ENCODE peak calls at places on chromosomes 16 and 17, in five cellular contexts. D, Z, C, U and H are unnamed samples. For H3K9me3, the result is how much of the 10 kb centered on the place peaks cover.

GRCh38 chr16:89828199-89828869 is at the start of gene SPIRE2:
- DNase-seq in D (peak), Z (peak), C (peak), U (peak), H (peak)

GRCh38 chr16:73071131-73071940 is 23.4 kb upstream of the ZFHX3 start:
- DNase-seq in D (no peak), Z (no peak), C (peak), U (peak), H (no peak)

GRCh38 chr17:11836508-11836907 is 160.8 kb downstream of the ZNF18 start:
- DNase-seq in D (no peak), Z (no peak), C (no peak), U (no peak), H (no peak)

GRCh38 chr16:27436065-27436464 is 34.1 kb downstream of the IL21R start:
- DNase-seq in D (peak), Z (no peak), C (peak), U (peak), H (no peak)

GRCh38 chr16:1048442-1049112 is 24.0 kb upstream of the SSTR5 start:
- DNase-seq in D (no peak), Z (no peak), C (no peak), U (no peak), H (no peak)

GRCh38 chr16:58419241-58420012 is 27.2 kb downstream of the GINS3 start:
- DNase-seq in D (no peak), Z (no peak), C (no peak), U (no peak), H (no peak)

GRCh38 chr17:77382356-77382911 is 241.7 kb downstream of the SEC14L1 start:
- DNase-seq in D (peak), Z (no peak), C (no peak), U (no peak), H (peak)

GRCh38 chr17:21376835-21377690 is 906 bp downstream of the KCNJ12 start:
- DNase-seq in D (no peak), Z (no peak), C (no peak), U (no peak), H (peak)

GRCh38 chr17:63911657-63912100 is 621 bp upstream of the CSHL1 start:
- DNase-seq in D (peak), Z (peak), C (no peak), U (peak), H (peak)

GRCh38 chr16:72743011-72743761 is 304.7 kb downstream of the ZFHX3 start:
- DNase-seq in D (no peak), Z (no peak), C (no peak), U (no peak), H (no peak)

GRCh38 chr17:7141824-7142223 is 27.2 kb upstream of the ASGR2 start:
- DNase-seq in D (no peak), Z (no peak), C (no peak), U (no peak), H (no peak)

GRCh38 chr17:36112572-36112971 is 8.9 kb downstream of the CCL4 start:
- DNase-seq in D (no peak), Z (no peak), C (no peak), U (no peak), H (no peak)

GRCh38 chr16:194516-194915 is 14.3 kb downstream of the HBQ1 start:
- DNase-seq in D (no peak), Z (no peak), C (no peak), U (no peak), H (no peak)

GRCh38 chr17:81514735-81515529 is 2.3 kb upstream of the ACTG1 start:
- DNase-seq in D (peak), Z (peak), C (peak), U (peak), H (peak)

GRCh38 chr16:80027007-80027965 is 426.7 kb upstream of the MAF start:
- DNase-seq in D (peak), Z (peak), C (peak), U (peak), H (peak)

GRCh38 chr17:79620207-79621038 is 9.6 kb upstream of the RBFOX3 start:
- DNase-seq in D (no peak), Z (no peak), C (peak), U (peak), H (no peak)

GRCh38 chr17:30309591-30309990 is 17.8 kb upstream of the BLMH start:
- DNase-seq in D (no peak), Z (no peak), C (no peak), U (no peak), H (no peak)

GRCh38 chr17:79951361-79952264 is 84.1 kb downstream of the TBC1D16 start:
- DNase-seq in D (no peak), Z (no peak), C (peak), U (peak), H (no peak)

GRCh38 chr17:21200590-21201301 is 13.2 kb downstream of the TMEM11 start:
- DNase-seq in D (no peak), Z (no peak), C (no peak), U (no peak), H (no peak)

GRCh38 chr16:66263168-66263972 is 103.1 kb upstream of the CDH5 start:
- DNase-seq in D (no peak), Z (no peak), C (peak), U (no peak), H (peak)

GRCh38 chr17:57549996-57550395 is 195.1 kb downstream of the CCDC182 start:
- DNase-seq in D (no peak), Z (no peak), C (no peak), U (no peak), H (no peak)

GRCh38 chr16:49856741-49857330 is 924 bp upstream of the ZNF423 start:
- DNase-seq in D (no peak), Z (no peak), C (peak), U (peak), H (no peak)

GRCh38 chr17:45757431-45758218 is 26.5 kb upstream of the CRHR1 start:
- DNase-seq in D (no peak), Z (no peak), C (peak), U (no peak), H (no peak)

GRCh38 chr17:77942111-77942988 is 16.2 kb upstream of the TNRC6C start:
- DNase-seq in D (no peak), Z (no peak), C (no peak), U (no peak), H (no peak)

GRCh38 chr17:38701504-38702165 is 3.4 kb upstream of the MLLT6 start:
- DNase-seq in D (peak), Z (peak), C (no peak), U (no peak), H (peak)

GRCh38 chr16:53045554-53046250 is 7.0 kb downstream of the CHD9NB start:
- DNase-seq in D (no peak), Z (no peak), C (no peak), U (no peak), H (no peak)

GRCh38 chr16:23987443-23987842 is 151.7 kb downstream of the PRKCB start:
- DNase-seq in D (no peak), Z (no peak), C (no peak), U (no peak), H (no peak)

GRCh38 chr17:7405413-7405881 is 1.6 kb upstream of the TMEM256 start:
- DNase-seq in D (no peak), Z (no peak), C (no peak), U (no peak), H (peak)

GRCh38 chr16:90077757-90078593 is 844 bp upstream of the PRDM7 start:
- DNase-seq in D (peak), Z (no peak), C (no peak), U (no peak), H (peak)

DNA sequence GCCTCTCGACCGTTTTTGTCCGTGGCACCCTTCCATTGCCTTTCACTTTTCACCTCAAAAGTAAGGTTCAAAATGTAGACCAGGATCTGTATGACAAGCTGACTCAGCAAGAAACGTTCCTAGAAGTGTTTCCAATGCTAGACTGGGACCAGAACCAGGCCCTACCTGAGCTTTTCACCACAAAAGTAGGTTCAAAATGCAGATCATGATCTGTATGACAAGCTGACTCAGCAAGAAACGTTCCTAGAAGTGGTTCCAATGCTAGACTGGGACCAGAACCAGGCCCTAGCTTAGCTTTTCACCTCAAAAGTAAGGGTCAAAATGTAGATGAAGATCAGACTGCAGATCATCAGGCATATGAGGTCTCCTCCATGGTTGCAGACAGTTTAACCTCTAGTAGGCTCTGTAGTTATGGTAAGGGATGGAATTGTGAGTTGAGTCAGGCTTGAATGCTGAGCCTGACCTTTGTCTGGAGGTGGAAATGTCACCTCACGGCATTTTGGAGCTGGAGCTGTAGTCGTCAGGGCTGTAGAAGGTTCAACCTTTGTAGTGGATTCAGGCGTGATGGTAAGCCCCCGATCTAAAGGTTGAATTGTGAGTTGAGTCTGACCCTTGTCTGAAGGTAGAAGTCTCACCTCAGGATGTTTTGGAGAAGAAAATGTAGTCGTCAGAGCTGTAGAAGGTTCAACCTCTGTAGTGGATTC is 50.2 kb upstream of the TMEM97 start:
- DNase-seq in D (no peak), Z (no peak), C (no peak), U (no peak), H (no peak)
- H3K9me3 ChIP-seq in D (under half), Z (under half), C (under half), U (under half), H (under half)

DNA sequence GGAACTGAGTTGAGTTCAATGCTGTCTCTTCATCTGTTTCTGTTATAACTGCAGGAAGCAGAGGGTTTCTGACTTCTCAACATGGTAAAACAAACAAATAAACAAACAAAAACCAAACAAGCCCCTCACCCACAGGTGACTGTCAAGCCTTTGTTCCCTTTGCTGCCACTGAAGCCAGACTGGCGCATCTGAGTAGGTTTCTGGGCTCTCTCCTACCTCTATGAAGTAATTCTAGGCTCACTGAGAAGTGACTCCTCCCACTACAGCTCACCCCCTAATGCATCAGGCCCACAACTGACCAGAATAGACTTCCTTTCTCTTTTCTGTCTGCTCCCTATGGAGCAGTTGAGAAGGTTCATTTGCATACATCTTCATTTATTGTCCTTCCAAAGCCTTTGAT is 77.0 kb upstream of the CCL2 start:
- DNase-seq in D (no peak), Z (no peak), C (no peak), U (no peak), H (no peak)
- H3K4me3 ChIP-seq in D (no peak), Z (no peak), C (no peak), U (no peak), H (no peak)

GRCh38 chr16:69763557-69763942 is 1.4 kb downstream of the WWP2 start:
- DNase-seq in D (no peak), Z (no peak), C (no peak), U (no peak), H (no peak)
- H3K27ac ChIP-seq in D (peak), Z (peak), C (no peak), U (peak), H (peak)

GRCh38 chr17:39867084-39867890 is 715 bp upstream of the ZPBP2 start:
- DNase-seq in D (peak), Z (peak), C (no peak), U (no peak), H (peak)

GRCh38 chr17:39867891-39868553 is at the start of gene ZPBP2:
- DNase-seq in D (no peak), Z (peak), C (no peak), U (no peak), H (peak)

GRCh38 chr17:39870776-39871175 is 2.8 kb downstream of the ZPBP2 start:
- DNase-seq in D (no peak), Z (no peak), C (no peak), U (no peak), H (no peak)

GRCh38 chr17:39868554-39868942 is 546 bp downstream of the ZPBP2 start:
- DNase-seq in D (no peak), Z (no peak), C (no peak), U (no peak), H (no peak)

GRCh38 chr17:39872700-39873099 is 4.7 kb downstream of the ZPBP2 start:
- DNase-seq in D (no peak), Z (no peak), C (no peak), U (no peak), H (no peak)
- H3K9me3 ChIP-seq in D (under half), Z (under half), C (under half), U (under half), H (under half)

GRCh38 chr17:76123127-76123499 is 17.9 kb downstream of the FOXJ1 start:
- DNase-seq in D (no peak), Z (no peak), C (no peak), U (no peak), H (no peak)

GRCh38 chr17:76120658-76121008 is 17.0 kb upstream of the EXOC7 start:
- DNase-seq in D (no peak), Z (no peak), C (no peak), U (no peak), H (no peak)

GRCh38 chr17:76121932-76122383 is 18.4 kb upstream of the EXOC7 start:
- DNase-seq in D (peak), Z (no peak), C (peak), U (no peak), H (no peak)

GRCh38 chr17:76123749-76124581 is 17.1 kb downstream of the FOXJ1 start:
- DNase-seq in D (no peak), Z (no peak), C (no peak), U (no peak), H (no peak)

DNA sequence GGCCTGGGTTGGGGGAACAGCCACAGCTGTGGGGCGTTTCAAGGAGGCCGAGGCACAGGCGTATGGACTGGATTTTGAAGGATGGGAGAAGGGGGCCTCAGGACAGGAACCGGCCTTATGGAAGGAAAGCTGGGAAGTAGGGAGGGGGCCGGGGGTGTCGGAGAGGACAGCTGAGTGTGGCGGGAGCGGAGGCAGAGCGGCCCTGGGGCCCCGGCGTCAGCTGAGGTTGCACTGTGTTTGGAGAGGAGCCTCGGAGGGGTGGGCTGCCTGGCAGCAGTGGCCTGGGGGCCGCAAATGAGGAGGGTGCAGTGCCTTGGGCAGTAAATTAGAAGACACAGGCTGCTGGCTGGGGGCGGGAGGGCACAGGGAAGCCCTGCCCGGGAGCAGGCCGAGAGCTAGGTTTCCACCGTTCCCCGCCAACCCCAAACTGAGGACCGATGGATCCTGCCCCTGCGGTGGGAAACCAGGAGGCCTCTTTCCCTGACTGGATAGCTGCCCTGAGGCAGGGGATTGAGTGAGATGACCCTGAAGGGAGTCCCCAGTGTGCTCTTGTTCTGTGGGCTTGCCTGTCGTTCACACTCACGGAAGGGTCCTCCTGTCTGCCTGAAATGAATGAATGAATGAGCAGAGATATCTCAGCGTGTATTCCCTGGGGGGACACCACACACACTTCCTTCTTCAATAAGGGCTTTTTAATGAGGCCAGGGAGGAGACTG is 18.5 kb downstream of the FOXJ1 start:
- DNase-seq in D (no peak), Z (no peak), C (no peak), U (no peak), H (no peak)
- H3K4me3 ChIP-seq in D (no peak), Z (no peak), C (no peak), U (no peak), H (no peak)